ENCODE peak calls at places on chromosomes 7 and 10, in seven cellular contexts. One of them, this sample, is unnamed.
A peak's percentile ranks its signal among the peaks of the same experiment; 100 is the strongest.

GRCh38 chr7:105990726-105991465 is 27.8 kb downstream of the CDHR3 start:
- DNase-seq in cardiac fibroblast: peak; percentile 60
- DNase-seq in body of pancreas: no peak
- DNase-seq in Peyer's patch: no peak
- DNase-seq in neural progenitor cell: peak; percentile 63
- DNase-seq in colonic mucosa: no peak
- DNase-seq in fibroblast of mammary gland: peak; percentile 23
- DNase-seq in this sample: no peak

GRCh38 chr7:32518534-32519140 is 23.3 kb downstream of the AVL9 start:
- DNase-seq in Peyer's patch: no peak
- DNase-seq in neural progenitor cell: peak; percentile 82
- DNase-seq in cardiac fibroblast: peak; percentile 29
- DNase-seq in fibroblast of mammary gland: peak; percentile 85
- DNase-seq in body of pancreas: no peak
- DNase-seq in colonic mucosa: no peak
- DNase-seq in this sample: peak; percentile 61

GRCh38 chr7:128162666-128163065 is 78.4 kb upstream of the LEP start:
- DNase-seq in body of pancreas: no peak
- DNase-seq in cardiac fibroblast: no peak
- DNase-seq in colonic mucosa: no peak
- DNase-seq in neural progenitor cell: no peak
- DNase-seq in fibroblast of mammary gland: no peak
- DNase-seq in Peyer's patch: no peak
- DNase-seq in this sample: no peak

GRCh38 chr10:47354162-47354561 is 6.0 kb downstream of the RBP3 start:
- DNase-seq in colonic mucosa: no peak
- DNase-seq in fibroblast of mammary gland: peak; percentile 6
- DNase-seq in Peyer's patch: peak; percentile 37
- DNase-seq in neural progenitor cell: no peak
- DNase-seq in body of pancreas: no peak
- DNase-seq in cardiac fibroblast: peak; percentile 41
- DNase-seq in this sample: peak; percentile 19

GRCh38 chr7:80417211-80417793 is 94.6 kb downstream of the GNAT3 start:
- DNase-seq in neural progenitor cell: no peak
- DNase-seq in colonic mucosa: no peak
- DNase-seq in fibroblast of mammary gland: no peak
- DNase-seq in body of pancreas: no peak
- DNase-seq in Peyer's patch: no peak
- DNase-seq in cardiac fibroblast: no peak
- DNase-seq in this sample: no peak

GRCh38 chr10:50624866-50625491 is 1.2 kb upstream of the SGMS1 start:
- DNase-seq in fibroblast of mammary gland: peak; percentile 62
- DNase-seq in cardiac fibroblast: peak; percentile 71
- DNase-seq in body of pancreas: peak; percentile 81
- DNase-seq in neural progenitor cell: peak; percentile 87
- DNase-seq in colonic mucosa: peak; percentile 85
- DNase-seq in Peyer's patch: peak; percentile 94
- DNase-seq in this sample: peak; percentile 71

GRCh38 chr10:20933705-20934104 is 36.6 kb upstream of the NEBL start:
- DNase-seq in cardiac fibroblast: no peak
- DNase-seq in body of pancreas: no peak
- DNase-seq in colonic mucosa: no peak
- DNase-seq in Peyer's patch: no peak
- DNase-seq in neural progenitor cell: no peak
- DNase-seq in fibroblast of mammary gland: no peak
- DNase-seq in this sample: no peak

GRCh38 chr10:72802291-72803118 is 91.0 kb upstream of the OIT3 start:
- DNase-seq in Peyer's patch: no peak
- DNase-seq in colonic mucosa: no peak
- DNase-seq in neural progenitor cell: no peak
- DNase-seq in cardiac fibroblast: peak; percentile 55
- DNase-seq in fibroblast of mammary gland: peak; percentile 67
- DNase-seq in body of pancreas: no peak
- DNase-seq in this sample: peak; percentile 65

GRCh38 chr7:54811016-54811924 is 52.3 kb upstream of the SEC61G start:
- DNase-seq in fibroblast of mammary gland: peak; percentile 90
- DNase-seq in cardiac fibroblast: peak; percentile 67
- DNase-seq in body of pancreas: no peak
- DNase-seq in neural progenitor cell: no peak
- DNase-seq in colonic mucosa: no peak
- DNase-seq in Peyer's patch: no peak
- DNase-seq in this sample: peak; percentile 76

GRCh38 chr10:132464256-132465192 is 67.5 kb downstream of the PWWP2B start:
- DNase-seq in body of pancreas: peak; percentile 67
- DNase-seq in neural progenitor cell: no peak
- DNase-seq in Peyer's patch: peak; percentile 61
- DNase-seq in fibroblast of mammary gland: peak; percentile 44
- DNase-seq in colonic mucosa: peak; percentile 62
- DNase-seq in cardiac fibroblast: peak; percentile 79
- DNase-seq in this sample: peak; percentile 56

GRCh38 chr10:88253120-88253519 is 330.0 kb downstream of the RNLS start:
- DNase-seq in fibroblast of mammary gland: no peak
- DNase-seq in colonic mucosa: no peak
- DNase-seq in neural progenitor cell: no peak
- DNase-seq in Peyer's patch: no peak
- DNase-seq in body of pancreas: no peak
- DNase-seq in cardiac fibroblast: no peak
- DNase-seq in this sample: no peak
- TF ChIP-seq CTCF in fibroblast of mammary gland: no peak
- TF ChIP-seq CTCF in colonic mucosa: no peak
- TF ChIP-seq CTCF in neural progenitor cell: no peak
- TF ChIP-seq CTCF in Peyer's patch: no peak
- TF ChIP-seq CTCF in body of pancreas: no peak
- TF ChIP-seq CTCF in cardiac fibroblast: no peak
- TF ChIP-seq CTCF in this sample: no peak

GRCh38 chr7:40003586-40003985 is 53.5 kb downstream of the CDK13 start:
- DNase-seq in colonic mucosa: no peak
- DNase-seq in fibroblast of mammary gland: no peak
- DNase-seq in cardiac fibroblast: no peak
- DNase-seq in Peyer's patch: no peak
- DNase-seq in body of pancreas: no peak
- DNase-seq in neural progenitor cell: peak; percentile 34
- DNase-seq in this sample: no peak

GRCh38 chr7:40009301-40009700 is 59.2 kb downstream of the CDK13 start:
- DNase-seq in cardiac fibroblast: no peak
- DNase-seq in neural progenitor cell: no peak
- DNase-seq in fibroblast of mammary gland: peak; percentile 7
- DNase-seq in body of pancreas: no peak
- DNase-seq in Peyer's patch: no peak
- DNase-seq in colonic mucosa: no peak
- DNase-seq in this sample: no peak

DNA sequence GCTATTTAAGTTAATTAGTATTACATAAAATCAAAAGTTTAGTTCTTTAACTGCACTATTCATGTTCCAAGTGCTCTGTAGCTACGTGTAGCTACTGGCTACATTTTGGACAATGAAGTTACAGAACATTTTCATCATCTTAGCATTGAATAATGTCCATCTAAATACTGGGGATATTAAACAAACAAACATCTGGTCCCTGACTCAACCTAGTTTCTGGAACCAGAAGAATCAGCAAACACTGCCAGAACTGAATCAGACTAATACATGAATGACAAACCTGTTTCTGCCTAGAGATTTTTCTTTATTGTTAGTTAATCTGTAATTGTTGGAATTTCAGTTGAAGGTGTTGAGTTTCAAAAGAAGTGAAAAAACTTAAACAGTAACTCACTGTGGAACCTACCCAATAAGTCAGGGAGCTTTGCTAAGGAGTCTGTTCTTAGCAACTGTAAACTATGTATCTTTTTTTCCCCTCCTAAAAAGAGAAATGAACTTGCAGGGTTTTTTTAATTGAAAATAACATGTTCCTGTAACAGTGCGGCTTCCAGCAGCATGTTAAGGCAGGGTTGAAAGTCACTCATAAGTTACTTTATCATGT is 58.3 kb downstream of the CDK13 start:
- DNase-seq in cardiac fibroblast: peak; percentile 34
- DNase-seq in body of pancreas: no peak
- DNase-seq in fibroblast of mammary gland: peak; percentile 87
- DNase-seq in neural progenitor cell: no peak
- DNase-seq in colonic mucosa: no peak
- DNase-seq in Peyer's patch: no peak
- DNase-seq in this sample: peak; percentile 60
- H3K4me3 ChIP-seq in cardiac fibroblast: no peak overlapping the region
- H3K4me3 ChIP-seq in body of pancreas: no peak overlapping the region
- H3K4me3 ChIP-seq in fibroblast of mammary gland: no peak overlapping the region
- H3K4me3 ChIP-seq in neural progenitor cell: no peak overlapping the region
- H3K4me3 ChIP-seq in colonic mucosa: no peak overlapping the region
- H3K4me3 ChIP-seq in Peyer's patch: no peak overlapping the region
- H3K4me3 ChIP-seq in this sample: no peak overlapping the region

DNA sequence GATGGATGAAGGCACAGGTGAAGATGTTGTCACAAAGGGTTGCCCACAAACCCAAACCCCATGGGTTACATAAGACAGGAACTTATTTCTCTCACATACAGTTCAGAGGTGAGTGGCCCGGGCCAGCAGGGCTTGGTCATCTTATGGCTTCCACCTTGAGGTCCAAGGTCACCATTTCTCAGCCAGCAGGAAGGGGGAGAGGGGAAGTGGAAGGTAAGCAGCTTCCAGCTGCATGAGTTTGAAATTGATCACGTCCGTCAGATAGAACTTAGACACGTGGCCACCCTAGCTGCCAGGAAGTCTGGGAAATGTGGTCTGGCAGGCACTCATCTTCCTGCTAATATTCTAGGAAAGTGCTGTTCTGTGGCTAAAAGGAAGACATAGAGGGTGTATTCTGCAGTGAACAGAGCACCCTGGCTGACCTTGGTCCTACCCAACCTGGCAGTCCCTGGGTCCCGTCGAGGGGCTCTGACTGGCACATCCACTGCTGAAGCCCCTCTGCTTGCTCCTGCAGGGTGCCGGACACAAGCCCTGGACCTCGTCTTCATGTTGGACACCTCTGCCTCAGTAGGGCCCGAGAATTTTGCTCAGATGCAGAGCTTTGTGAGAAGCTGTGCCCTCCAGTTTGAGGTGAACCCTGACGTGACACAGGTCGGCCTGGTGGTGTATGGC is 49.5 kb downstream of the VWA2 start:
- DNase-seq in fibroblast of mammary gland: no peak
- DNase-seq in cardiac fibroblast: no peak
- DNase-seq in Peyer's patch: no peak
- DNase-seq in neural progenitor cell: no peak
- DNase-seq in body of pancreas: peak; percentile 2
- DNase-seq in colonic mucosa: no peak
- DNase-seq in this sample: no peak
- TF ChIP-seq CTCF in fibroblast of mammary gland: no peak
- TF ChIP-seq CTCF in cardiac fibroblast: no peak
- TF ChIP-seq CTCF in Peyer's patch: no peak
- TF ChIP-seq CTCF in neural progenitor cell: no peak
- TF ChIP-seq CTCF in body of pancreas: no peak
- TF ChIP-seq CTCF in colonic mucosa: no peak
- TF ChIP-seq CTCF in this sample: no peak

GRCh38 chr7:112994666-112995065 is 92.0 kb downstream of the GPR85 start:
- DNase-seq in Peyer's patch: no peak
- DNase-seq in fibroblast of mammary gland: peak; percentile 84
- DNase-seq in cardiac fibroblast: no peak
- DNase-seq in neural progenitor cell: no peak
- DNase-seq in colonic mucosa: no peak
- DNase-seq in body of pancreas: no peak
- DNase-seq in this sample: no peak

GRCh38 chr7:112987171-112987570 is 99.5 kb downstream of the GPR85 start:
- DNase-seq in Peyer's patch: no peak
- DNase-seq in cardiac fibroblast: no peak
- DNase-seq in colonic mucosa: no peak
- DNase-seq in body of pancreas: no peak
- DNase-seq in fibroblast of mammary gland: no peak
- DNase-seq in neural progenitor cell: no peak
- DNase-seq in this sample: no peak

GRCh38 chr7:112989531-112989930 is 97.1 kb downstream of the GPR85 start:
- DNase-seq in cardiac fibroblast: no peak
- DNase-seq in colonic mucosa: no peak
- DNase-seq in neural progenitor cell: no peak
- DNase-seq in body of pancreas: no peak
- DNase-seq in Peyer's patch: no peak
- DNase-seq in fibroblast of mammary gland: peak; percentile 12
- DNase-seq in this sample: no peak

GRCh38 chr7:112986256-112987031 is 100.2 kb downstream of the GPR85 start:
- DNase-seq in colonic mucosa: no peak
- DNase-seq in fibroblast of mammary gland: peak; percentile 80
- DNase-seq in body of pancreas: no peak
- DNase-seq in neural progenitor cell: no peak
- DNase-seq in Peyer's patch: no peak
- DNase-seq in cardiac fibroblast: peak; percentile 54
- DNase-seq in this sample: peak; percentile 40

GRCh38 chr7:112990619-112991018 is 96.0 kb downstream of the GPR85 start:
- DNase-seq in body of pancreas: no peak
- DNase-seq in cardiac fibroblast: peak; percentile 10
- DNase-seq in fibroblast of mammary gland: peak; percentile 62
- DNase-seq in neural progenitor cell: no peak
- DNase-seq in colonic mucosa: no peak
- DNase-seq in Peyer's patch: no peak
- DNase-seq in this sample: no peak
- H3K4me3 ChIP-seq in body of pancreas: no peak overlapping the region
- H3K4me3 ChIP-seq in cardiac fibroblast: no peak overlapping the region
- H3K4me3 ChIP-seq in fibroblast of mammary gland: no peak overlapping the region
- H3K4me3 ChIP-seq in neural progenitor cell: no peak overlapping the region
- H3K4me3 ChIP-seq in colonic mucosa: no peak overlapping the region
- H3K4me3 ChIP-seq in Peyer's patch: no peak overlapping the region
- H3K4me3 ChIP-seq in this sample: no peak overlapping the region